ENCODE peak calls at places on chromosomes 5 and 9, in seven cellular contexts. One of them, this sample, is unnamed.

GRCh38 chr5:86684222-86684621 is 66.5 kb downstream of the COX7C start:
- DNase-seq in BJ: no peak
- DNase-seq in heart left ventricle: no peak
- DNase-seq in neural progenitor cell: no peak
- DNase-seq in HFFc6: no peak
- DNase-seq in pancreas: no peak
- DNase-seq in endothelial cell of umbilical vein: no peak
- DNase-seq in this sample: no peak

GRCh38 chr5:150783422-150783928 is 4.9 kb downstream of the SMIM3 start:
- DNase-seq in neural progenitor cell: no peak
- DNase-seq in endothelial cell of umbilical vein: peak; percentile 81
- DNase-seq in pancreas: peak; percentile 73
- DNase-seq in heart left ventricle: peak; percentile 64
- DNase-seq in BJ: peak; percentile 96
- DNase-seq in HFFc6: peak; percentile 96
- DNase-seq in this sample: no peak

GRCh38 chr5:94901071-94901979 is 282.9 kb downstream of the SLF1 start:
- DNase-seq in HFFc6: peak; percentile 33
- DNase-seq in endothelial cell of umbilical vein: peak; percentile 5
- DNase-seq in BJ: peak; percentile 3
- DNase-seq in pancreas: no peak
- DNase-seq in heart left ventricle: no peak
- DNase-seq in neural progenitor cell: no peak
- DNase-seq in this sample: no peak

GRCh38 chr9:75200892-75201470 is 112.7 kb downstream of the OSTF1 start:
- DNase-seq in heart left ventricle: no peak
- DNase-seq in neural progenitor cell: peak; percentile 69
- DNase-seq in BJ: no peak
- DNase-seq in pancreas: no peak
- DNase-seq in HFFc6: peak; percentile 34
- DNase-seq in endothelial cell of umbilical vein: peak; percentile 62
- DNase-seq in this sample: no peak

GRCh38 chr9:127974769-127975261 is 6.0 kb downstream of the EEIG1 start:
- DNase-seq in BJ: no peak
- DNase-seq in heart left ventricle: peak; percentile 46
- DNase-seq in HFFc6: no peak
- DNase-seq in pancreas: no peak
- DNase-seq in endothelial cell of umbilical vein: no peak
- DNase-seq in neural progenitor cell: peak; percentile 37
- DNase-seq in this sample: no peak

GRCh38 chr5:154714271-154714986 is 40.7 kb upstream of the LARP1 start:
- DNase-seq in BJ: no peak
- DNase-seq in HFFc6: no peak
- DNase-seq in pancreas: peak; percentile 26
- DNase-seq in neural progenitor cell: no peak
- DNase-seq in heart left ventricle: no peak
- DNase-seq in endothelial cell of umbilical vein: peak; percentile 64
- DNase-seq in this sample: no peak

GRCh38 chr5:74434124-74434899 is 206.2 kb downstream of the ENC1 start:
- DNase-seq in heart left ventricle: no peak
- DNase-seq in HFFc6: no peak
- DNase-seq in pancreas: no peak
- DNase-seq in endothelial cell of umbilical vein: peak; percentile 11
- DNase-seq in BJ: no peak
- DNase-seq in neural progenitor cell: peak; percentile 74
- DNase-seq in this sample: no peak

GRCh38 chr5:143887901-143888648 is 76.1 kb downstream of the HMHB1 start:
- DNase-seq in pancreas: no peak
- DNase-seq in HFFc6: peak; percentile 85
- DNase-seq in BJ: peak; percentile 77
- DNase-seq in endothelial cell of umbilical vein: peak; percentile 29
- DNase-seq in neural progenitor cell: no peak
- DNase-seq in heart left ventricle: no peak
- DNase-seq in this sample: no peak

GRCh38 chr5:162268694-162269481 is 201.3 kb downstream of the GABRG2 start:
- DNase-seq in neural progenitor cell: no peak
- DNase-seq in BJ: no peak
- DNase-seq in endothelial cell of umbilical vein: no peak
- DNase-seq in pancreas: no peak
- DNase-seq in heart left ventricle: no peak
- DNase-seq in HFFc6: no peak
- DNase-seq in this sample: no peak

GRCh38 chr5:124865603-124866354 is 119.3 kb upstream of the ZNF608 start:
- DNase-seq in BJ: no peak
- DNase-seq in HFFc6: no peak
- DNase-seq in neural progenitor cell: no peak
- DNase-seq in heart left ventricle: no peak
- DNase-seq in endothelial cell of umbilical vein: peak; percentile 82
- DNase-seq in pancreas: no peak
- DNase-seq in this sample: no peak

GRCh38 chr5:122478741-122479459 is 166.9 kb downstream of the SNCAIP start:
- DNase-seq in endothelial cell of umbilical vein: no peak
- DNase-seq in HFFc6: no peak
- DNase-seq in heart left ventricle: no peak
- DNase-seq in BJ: peak; percentile 57
- DNase-seq in pancreas: no peak
- DNase-seq in neural progenitor cell: no peak
- DNase-seq in this sample: no peak

GRCh38 chr9:73153793-73154227 is 2.1 kb downstream of the ANXA1 start:
- DNase-seq in neural progenitor cell: no peak
- DNase-seq in endothelial cell of umbilical vein: peak; percentile 68
- DNase-seq in HFFc6: peak; percentile 51
- DNase-seq in heart left ventricle: no peak
- DNase-seq in BJ: no peak
- DNase-seq in pancreas: no peak
- DNase-seq in this sample: no peak

GRCh38 chr9:116756995-116757394 is 69.9 kb downstream of the TRIM32 start:
- DNase-seq in BJ: no peak
- DNase-seq in neural progenitor cell: no peak
- DNase-seq in heart left ventricle: no peak
- DNase-seq in endothelial cell of umbilical vein: no peak
- DNase-seq in HFFc6: no peak
- DNase-seq in pancreas: no peak
- DNase-seq in this sample: no peak

GRCh38 chr5:68894673-68895072 is 199.1 kb upstream of the SLC30A5 start:
- DNase-seq in endothelial cell of umbilical vein: no peak
- DNase-seq in BJ: no peak
- DNase-seq in heart left ventricle: no peak
- DNase-seq in pancreas: no peak
- DNase-seq in neural progenitor cell: peak; percentile 4
- DNase-seq in HFFc6: no peak
- DNase-seq in this sample: no peak

GRCh38 chr5:8908055-8908683 is 637.7 kb downstream of the SEMA5A start:
- DNase-seq in pancreas: peak; percentile 4
- DNase-seq in HFFc6: peak; percentile 33
- DNase-seq in heart left ventricle: no peak
- DNase-seq in BJ: no peak
- DNase-seq in endothelial cell of umbilical vein: peak; percentile 34
- DNase-seq in neural progenitor cell: peak; percentile 64
- DNase-seq in this sample: no peak

GRCh38 chr9:116209406-116210116 is 56.0 kb downstream of the PAPPA start:
- DNase-seq in neural progenitor cell: no peak
- DNase-seq in pancreas: no peak
- DNase-seq in HFFc6: no peak
- DNase-seq in heart left ventricle: no peak
- DNase-seq in BJ: no peak
- DNase-seq in endothelial cell of umbilical vein: no peak
- DNase-seq in this sample: no peak

GRCh38 chr9:129312251-129312650 is 134.2 kb upstream of the IER5L start:
- DNase-seq in HFFc6: no peak
- DNase-seq in BJ: no peak
- DNase-seq in heart left ventricle: no peak
- DNase-seq in endothelial cell of umbilical vein: no peak
- DNase-seq in neural progenitor cell: no peak
- DNase-seq in pancreas: no peak
- DNase-seq in this sample: peak; percentile 32

GRCh38 chr5:138529812-138530211 is 13.2 kb downstream of the ETF1 start:
- DNase-seq in BJ: no peak
- DNase-seq in pancreas: no peak
- DNase-seq in HFFc6: no peak
- DNase-seq in neural progenitor cell: no peak
- DNase-seq in heart left ventricle: no peak
- DNase-seq in endothelial cell of umbilical vein: no peak
- DNase-seq in this sample: no peak

GRCh38 chr5:141186897-141187512 is at the start of gene PCDHB9:
- DNase-seq in HFFc6: peak; percentile 58
- DNase-seq in heart left ventricle: no peak
- DNase-seq in neural progenitor cell: peak; percentile 65
- DNase-seq in pancreas: no peak
- DNase-seq in endothelial cell of umbilical vein: peak; percentile 3
- DNase-seq in BJ: no peak
- DNase-seq in this sample: no peak

GRCh38 chr5:168596927-168597326 is 17.8 kb upstream of the PANK3 start:
- DNase-seq in BJ: no peak
- DNase-seq in heart left ventricle: no peak
- DNase-seq in neural progenitor cell: no peak
- DNase-seq in HFFc6: no peak
- DNase-seq in endothelial cell of umbilical vein: no peak
- DNase-seq in pancreas: no peak
- DNase-seq in this sample: no peak

GRCh38 chr9:81492710-81493447 is 196.5 kb downstream of the TLE1 start:
- DNase-seq in neural progenitor cell: no peak
- DNase-seq in heart left ventricle: no peak
- DNase-seq in pancreas: no peak
- DNase-seq in BJ: peak; percentile 86
- DNase-seq in HFFc6: peak; percentile 96
- DNase-seq in endothelial cell of umbilical vein: no peak
- DNase-seq in this sample: no peak

GRCh38 chr9:137764981-137765380 is 112.6 kb upstream of the CACNA1B start:
- DNase-seq in heart left ventricle: no peak
- DNase-seq in BJ: no peak
- DNase-seq in pancreas: no peak
- DNase-seq in neural progenitor cell: no peak
- DNase-seq in HFFc6: no peak
- DNase-seq in endothelial cell of umbilical vein: no peak
- DNase-seq in this sample: no peak

GRCh38 chr5:10115669-10116068 is 134.0 kb downstream of the ATPSCKMT start:
- DNase-seq in heart left ventricle: no peak
- DNase-seq in pancreas: no peak
- DNase-seq in BJ: no peak
- DNase-seq in endothelial cell of umbilical vein: no peak
- DNase-seq in HFFc6: no peak
- DNase-seq in neural progenitor cell: no peak
- DNase-seq in this sample: no peak

GRCh38 chr5:177453852-177454396 is 7.3 kb downstream of the PRR7 start:
- DNase-seq in HFFc6: no peak
- DNase-seq in neural progenitor cell: no peak
- DNase-seq in heart left ventricle: no peak
- DNase-seq in pancreas: no peak
- DNase-seq in endothelial cell of umbilical vein: no peak
- DNase-seq in BJ: no peak
- DNase-seq in this sample: peak; percentile 66

GRCh38 chr9:20271723-20272122 is 350.6 kb downstream of the MLLT3 start:
- DNase-seq in BJ: no peak
- DNase-seq in endothelial cell of umbilical vein: no peak
- DNase-seq in heart left ventricle: no peak
- DNase-seq in HFFc6: no peak
- DNase-seq in neural progenitor cell: no peak
- DNase-seq in pancreas: no peak
- DNase-seq in this sample: no peak

GRCh38 chr5:157828949-157829639 is 29.9 kb downstream of the CLINT1 start:
- DNase-seq in HFFc6: no peak
- DNase-seq in endothelial cell of umbilical vein: peak; percentile 19
- DNase-seq in neural progenitor cell: peak; percentile 25
- DNase-seq in pancreas: no peak
- DNase-seq in heart left ventricle: no peak
- DNase-seq in BJ: no peak
- DNase-seq in this sample: no peak
- TF ChIP-seq CTCF in HFFc6: peak; percentile 60
- TF ChIP-seq CTCF in endothelial cell of umbilical vein: peak; percentile 36
- TF ChIP-seq CTCF in neural progenitor cell: peak; percentile 47
- TF ChIP-seq CTCF in pancreas: no peak
- TF ChIP-seq CTCF in heart left ventricle: peak; percentile 8
- TF ChIP-seq CTCF in BJ: peak; percentile 38
- TF ChIP-seq CTCF in this sample: peak; percentile 42

GRCh38 chr5:17952231-17952630 is 318.0 kb downstream of the TAF11L14 start:
- DNase-seq in BJ: no peak
- DNase-seq in endothelial cell of umbilical vein: no peak
- DNase-seq in heart left ventricle: no peak
- DNase-seq in neural progenitor cell: no peak
- DNase-seq in HFFc6: no peak
- DNase-seq in pancreas: no peak
- DNase-seq in this sample: no peak

GRCh38 chr5:17947029-17947428 is 312.8 kb downstream of the TAF11L14 start:
- DNase-seq in heart left ventricle: no peak
- DNase-seq in neural progenitor cell: no peak
- DNase-seq in BJ: no peak
- DNase-seq in HFFc6: no peak
- DNase-seq in pancreas: no peak
- DNase-seq in endothelial cell of umbilical vein: no peak
- DNase-seq in this sample: no peak

GRCh38 chr5:17951392-17952169 is 317.3 kb downstream of the TAF11L14 start:
- DNase-seq in neural progenitor cell: peak; percentile 60
- DNase-seq in pancreas: no peak
- DNase-seq in HFFc6: no peak
- DNase-seq in endothelial cell of umbilical vein: no peak
- DNase-seq in BJ: no peak
- DNase-seq in heart left ventricle: no peak
- DNase-seq in this sample: no peak
- TF ChIP-seq CTCF in neural progenitor cell: peak; percentile 53
- TF ChIP-seq CTCF in pancreas: no peak
- TF ChIP-seq CTCF in HFFc6: no peak
- TF ChIP-seq CTCF in endothelial cell of umbilical vein: no peak
- TF ChIP-seq CTCF in BJ: no peak
- TF ChIP-seq CTCF in heart left ventricle: no peak
- TF ChIP-seq CTCF in this sample: peak; percentile 5

GRCh38 chr9:120842685-120843485 is at the start of gene PSMD5:
- DNase-seq in neural progenitor cell: peak; percentile 79
- DNase-seq in BJ: peak; percentile 96
- DNase-seq in pancreas: peak; percentile 96
- DNase-seq in HFFc6: peak; percentile 100
- DNase-seq in heart left ventricle: peak; percentile 100
- DNase-seq in endothelial cell of umbilical vein: peak; percentile 99
- DNase-seq in this sample: peak; percentile 99
- TF ChIP-seq CTCF in neural progenitor cell: no peak
- TF ChIP-seq CTCF in BJ: no peak
- TF ChIP-seq CTCF in pancreas: no peak
- TF ChIP-seq CTCF in HFFc6: no peak
- TF ChIP-seq CTCF in heart left ventricle: peak; percentile 11
- TF ChIP-seq CTCF in endothelial cell of umbilical vein: no peak
- TF ChIP-seq CTCF in this sample: no peak

DNA sequence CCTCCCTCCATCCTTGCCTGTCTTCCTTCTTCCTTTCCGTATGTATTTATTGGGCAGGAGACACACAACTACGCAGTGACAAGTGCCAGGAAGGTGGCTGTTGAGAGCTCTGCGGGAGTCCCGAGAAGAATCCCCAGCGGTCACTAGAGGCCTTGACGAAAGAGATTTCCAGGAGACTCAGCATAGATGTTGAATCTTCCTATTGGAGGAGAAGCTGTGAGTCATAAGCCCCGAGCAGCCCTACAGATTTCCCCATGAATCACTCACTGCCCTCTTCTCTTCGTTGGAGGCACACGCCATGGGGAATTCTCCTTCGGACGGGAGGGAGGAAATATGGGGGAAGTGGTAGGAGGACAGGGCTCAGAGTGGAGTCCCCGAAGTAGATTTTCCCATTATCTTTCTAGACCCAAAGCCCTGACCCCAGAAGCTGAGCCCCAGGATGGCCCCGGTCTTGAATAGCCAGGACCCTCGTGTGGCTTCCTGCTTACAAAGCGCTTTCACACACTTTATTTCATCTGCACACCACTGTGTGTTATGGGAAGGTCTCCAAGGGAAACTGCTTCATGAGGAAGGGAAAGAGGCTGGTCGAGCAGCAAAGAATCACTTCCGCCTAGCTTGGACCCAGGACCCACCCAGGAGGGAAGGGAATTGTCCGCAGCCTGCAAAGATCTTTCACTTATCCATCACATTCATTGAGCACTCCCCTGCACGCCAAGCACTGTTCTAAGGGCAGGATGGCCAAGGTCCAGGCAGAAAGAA is 12.7 kb downstream of the DUSP1 start:
- DNase-seq in endothelial cell of umbilical vein: peak; percentile 75
- DNase-seq in neural progenitor cell: peak; percentile 37
- DNase-seq in heart left ventricle: no peak
- DNase-seq in pancreas: no peak
- DNase-seq in HFFc6: peak; percentile 95
- DNase-seq in BJ: no peak
- DNase-seq in this sample: no peak
- TF ChIP-seq CTCF in endothelial cell of umbilical vein: no peak
- TF ChIP-seq CTCF in neural progenitor cell: no peak
- TF ChIP-seq CTCF in heart left ventricle: no peak
- TF ChIP-seq CTCF in pancreas: no peak
- TF ChIP-seq CTCF in HFFc6: peak; percentile 51
- TF ChIP-seq CTCF in BJ: peak; percentile 5
- TF ChIP-seq CTCF in this sample: no peak

This sample was measured in right lobe of liver.